ENCODE peak calls at places on chromosomes 11 and 22, in five cellular contexts. H, F, A, V and C are unnamed samples.

GRCh38 chr11:102276302-102277182 is 40.7 kb upstream of the BIRC3 start:
- DNase-seq in H (no peak), F (no peak), A (no peak), V (no peak), C (no peak)

GRCh38 chr11:57001674-57002401 is 13.1 kb downstream of the OR5AK2 start:
- DNase-seq in H (no peak), F (no peak), A (no peak), V (no peak), C (no peak)

GRCh38 chr22:50309601-50309991 is 2.1 kb upstream of the PLXNB2 start:
- DNase-seq in H (no peak), F (no peak), A (no peak), V (no peak), C (no peak)

GRCh38 chr22:47152236-47152635 is 389.8 kb downstream of the TBC1D22A start:
- DNase-seq in H (no peak), F (no peak), A (no peak), V (no peak), C (no peak)

GRCh38 chr11:19520681-19521080 is 192.0 kb upstream of the NAV2 start:
- DNase-seq in H (peak), F (no peak), A (no peak), V (no peak), C (no peak)

GRCh38 chr11:12170984-12171383 is 60.6 kb downstream of the MICAL2 start:
- DNase-seq in H (peak), F (no peak), A (no peak), V (no peak), C (no peak)

GRCh38 chr11:69135420-69136363 is 20.0 kb upstream of the SMIM38 start:
- DNase-seq in H (peak), F (no peak), A (no peak), V (no peak), C (no peak)

GRCh38 chr22:19610518-19611253 is 86.5 kb upstream of the CLDN5 start:
- DNase-seq in H (no peak), F (no peak), A (no peak), V (peak), C (no peak)

GRCh38 chr11:58406774-58407173 is at the start of gene OR5B3:
- DNase-seq in H (no peak), F (no peak), A (no peak), V (no peak), C (no peak)

GRCh38 chr11:123560001-123560400 is 94.4 kb downstream of the SCN3B start:
- DNase-seq in H (no peak), F (peak), A (no peak), V (no peak), C (no peak)

GRCh38 chr11:123103326-123103980 is 41.5 kb upstream of the HSPA8 start:
- DNase-seq in H (no peak), F (peak), A (peak), V (peak), C (no peak)

GRCh38 chr11:9516113-9516512 is 55.3 kb downstream of the ZNF143 start:
- DNase-seq in H (no peak), F (no peak), A (no peak), V (peak), C (no peak)

GRCh38 chr22:30906946-30907345 is 61.6 kb downstream of the MORC2 start:
- DNase-seq in H (no peak), F (no peak), A (no peak), V (no peak), C (no peak)

GRCh38 chr22:21100149-21101032 is 54.6 kb downstream of the LRRC74B start:
- DNase-seq in H (no peak), F (no peak), A (no peak), V (no peak), C (no peak)

GRCh38 chr11:61489833-61490585 is 18.5 kb upstream of the LRRC10B start:
- DNase-seq in H (no peak), F (no peak), A (no peak), V (peak), C (no peak)

GRCh38 chr22:25754527-25755202 is 12.7 kb downstream of the MYO18B start:
- DNase-seq in H (peak), F (no peak), A (no peak), V (no peak), C (no peak)

GRCh38 chr11:465896-466538 is 15.9 kb downstream of the PTDSS2 start:
- DNase-seq in H (no peak), F (no peak), A (no peak), V (no peak), C (no peak)